ENCODE peak calls at places on chromosomes 6 and 20, in five cellular contexts. M is GM23248, K is Karpas-422, E is neuronal stem cell, H is left ventricle myocardium inferior. Z is an unnamed sample. For H3K4me1, the result is how much of the 10 kb centered on the place peaks cover.

GRCh38 chr20:34316191-34316814 is 13.1 kb upstream of the AHCY start:
- DNase-seq in M (peak), K (no peak), E (no peak), H (no peak), Z (no peak)

GRCh38 chr6:151071295-151071694 is 168.5 kb upstream of the AKAP12 start:
- DNase-seq in M (peak), K (no peak), E (no peak), H (peak), Z (no peak)

GRCh38 chr6:153790881-153791473 is 248.1 kb upstream of the OPRM1 start:
- DNase-seq in M (no peak), K (peak), E (no peak), H (no peak), Z (no peak)

GRCh38 chr6:138970159-138970558 is 17.9 kb downstream of the REPS1 start:
- DNase-seq in M (peak), K (no peak), E (no peak), H (no peak), Z (no peak)

GRCh38 chr20:13285408-13285807 is 64.3 kb downstream of the ISM1 start:
- DNase-seq in M (no peak), K (no peak), E (no peak), H (no peak), Z (no peak)

GRCh38 chr6:35718911-35719381 is 17.9 kb upstream of the ARMC12 start:
- DNase-seq in M (no peak), K (no peak), E (no peak), H (no peak), Z (no peak)

GRCh38 chr6:35919085-35919826 is 1.6 kb downstream of the SRPK1 start:
- DNase-seq in M (peak), K (peak), E (no peak), H (no peak), Z (peak)

GRCh38 chr6:1796706-1797529 is 187.2 kb downstream of the FOXC1 start:
- DNase-seq in M (peak), K (no peak), E (no peak), H (no peak), Z (no peak)

GRCh38 chr6:84762941-84763396 is 1.4 kb downstream of the TBX18 start:
- DNase-seq in M (peak), K (no peak), E (no peak), H (no peak), Z (no peak)

GRCh38 chr20:59805786-59806577 is 127.5 kb downstream of the SYCP2 start:
- DNase-seq in M (no peak), K (no peak), E (no peak), H (no peak), Z (no peak)

GRCh38 chr6:111407686-111408085 is 75.3 kb downstream of the REV3L start:
- DNase-seq in M (no peak), K (no peak), E (no peak), H (no peak), Z (no peak)

GRCh38 chr6:21523652-21524051 is 69.9 kb upstream of the SOX4 start:
- DNase-seq in M (no peak), K (no peak), E (no peak), H (no peak), Z (no peak)

GRCh38 chr6:90083891-90084290 is 189.6 kb downstream of the GJA10 start:
- DNase-seq in M (no peak), K (peak), E (no peak), H (no peak), Z (no peak)

GRCh38 chr20:5513975-5514516 is 197.3 kb upstream of the PROKR2 start:
- DNase-seq in M (peak), K (no peak), E (no peak), H (no peak), Z (no peak)

DNA sequence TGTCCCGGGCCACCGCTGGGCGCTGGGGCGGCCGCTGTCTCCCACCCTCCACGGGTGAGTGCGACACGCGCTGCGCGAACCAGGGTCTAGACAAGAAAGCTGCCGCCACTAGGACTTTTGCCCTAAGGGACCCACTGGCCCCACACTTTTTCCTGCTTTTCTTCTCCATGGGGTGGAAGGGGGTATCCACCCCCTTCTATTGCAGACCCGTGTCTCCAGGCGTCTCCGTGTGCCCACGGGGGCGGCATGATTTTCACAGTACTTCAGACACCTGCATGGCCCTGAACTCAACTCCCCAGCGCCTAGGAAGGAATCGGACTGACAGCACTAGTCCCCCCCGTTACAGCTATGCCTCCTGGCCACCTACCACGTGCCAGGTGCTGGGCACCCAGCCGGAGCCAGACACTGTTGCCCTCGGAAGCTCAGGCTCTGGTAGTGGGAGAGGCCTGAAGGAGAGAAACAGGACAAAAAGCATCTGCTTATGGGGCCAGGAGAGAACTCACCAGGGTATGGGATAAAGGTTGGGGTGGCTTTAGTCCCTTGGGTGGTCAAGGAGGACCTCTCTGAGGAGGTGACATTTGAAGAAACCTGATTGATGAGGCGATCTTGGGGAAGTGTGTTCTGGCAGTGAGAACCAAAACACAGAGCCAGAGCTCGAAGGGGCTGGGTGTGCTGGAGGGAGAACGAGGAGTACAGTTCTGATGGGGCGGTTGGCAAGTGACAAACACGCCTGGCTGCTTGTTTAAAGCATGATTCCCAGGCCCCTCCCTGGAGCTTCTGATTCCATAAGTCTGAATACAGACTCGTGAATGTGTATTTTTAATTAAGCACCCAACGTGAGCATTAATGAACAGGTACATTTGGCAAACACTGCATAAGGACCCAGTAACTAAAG is 622 bp upstream of the NFATC2 start:
- DNase-seq in M (no peak), K (no peak), E (no peak), H (no peak), Z (no peak)
- H3K4me3 ChIP-seq in M (no peak), K (peak), E (peak), H (peak), Z (peak)

DNA sequence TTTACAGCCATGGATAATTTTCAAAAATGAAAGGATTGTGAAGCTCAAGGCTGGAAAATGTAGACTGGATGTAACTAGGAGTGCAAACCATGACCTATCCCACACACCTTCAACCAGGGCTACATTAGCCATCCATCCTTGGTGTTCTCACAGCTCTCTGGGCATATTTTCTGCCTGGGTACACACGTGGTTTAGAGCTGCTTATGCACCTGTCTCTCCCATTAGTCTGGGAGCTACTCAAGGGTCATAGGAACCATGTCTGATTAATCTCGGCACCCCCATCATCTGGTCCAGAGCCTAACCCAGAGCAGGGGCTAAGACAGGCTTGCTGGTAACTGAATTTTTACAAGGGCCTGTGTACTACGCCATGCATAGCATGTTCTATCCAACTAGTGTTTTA is 25.2 kb upstream of the FAM83C start:
- DNase-seq in M (no peak), K (no peak), E (no peak), H (no peak), Z (no peak)
- H3K27ac ChIP-seq in M (no peak), K (no peak), E (no peak), H (no peak), Z (no peak)

GRCh38 chr6:129647044-129647443 is 62.9 kb downstream of the ARHGAP18 start:
- DNase-seq in M (no peak), K (no peak), E (no peak), H (no peak), Z (no peak)

GRCh38 chr6:129644567-129645015 is 65.4 kb downstream of the ARHGAP18 start:
- DNase-seq in M (peak), K (no peak), E (no peak), H (no peak), Z (no peak)

GRCh38 chr6:129645371-129646139 is 64.4 kb downstream of the ARHGAP18 start:
- DNase-seq in M (no peak), K (no peak), E (no peak), H (no peak), Z (no peak)

GRCh38 chr6:129646617-129647016 is 63.4 kb downstream of the ARHGAP18 start:
- DNase-seq in M (no peak), K (no peak), E (no peak), H (no peak), Z (no peak)

GRCh38 chr6:129646140-129646569 is 63.8 kb downstream of the ARHGAP18 start:
- DNase-seq in M (no peak), K (no peak), E (no peak), H (no peak), Z (no peak)
- H3K4me1 ChIP-seq in M (under half), K (under half), E (under half), H (half or more), Z (under half)

GRCh38 chr20:19387251-19387650 is 174.8 kb downstream of the SLC24A3 start:
- DNase-seq in M (no peak), K (no peak), E (no peak), H (no peak), Z (no peak)
- H3K4me3 ChIP-seq in M (no peak), K (no peak), E (no peak), H (no peak), Z (no peak)

DNA sequence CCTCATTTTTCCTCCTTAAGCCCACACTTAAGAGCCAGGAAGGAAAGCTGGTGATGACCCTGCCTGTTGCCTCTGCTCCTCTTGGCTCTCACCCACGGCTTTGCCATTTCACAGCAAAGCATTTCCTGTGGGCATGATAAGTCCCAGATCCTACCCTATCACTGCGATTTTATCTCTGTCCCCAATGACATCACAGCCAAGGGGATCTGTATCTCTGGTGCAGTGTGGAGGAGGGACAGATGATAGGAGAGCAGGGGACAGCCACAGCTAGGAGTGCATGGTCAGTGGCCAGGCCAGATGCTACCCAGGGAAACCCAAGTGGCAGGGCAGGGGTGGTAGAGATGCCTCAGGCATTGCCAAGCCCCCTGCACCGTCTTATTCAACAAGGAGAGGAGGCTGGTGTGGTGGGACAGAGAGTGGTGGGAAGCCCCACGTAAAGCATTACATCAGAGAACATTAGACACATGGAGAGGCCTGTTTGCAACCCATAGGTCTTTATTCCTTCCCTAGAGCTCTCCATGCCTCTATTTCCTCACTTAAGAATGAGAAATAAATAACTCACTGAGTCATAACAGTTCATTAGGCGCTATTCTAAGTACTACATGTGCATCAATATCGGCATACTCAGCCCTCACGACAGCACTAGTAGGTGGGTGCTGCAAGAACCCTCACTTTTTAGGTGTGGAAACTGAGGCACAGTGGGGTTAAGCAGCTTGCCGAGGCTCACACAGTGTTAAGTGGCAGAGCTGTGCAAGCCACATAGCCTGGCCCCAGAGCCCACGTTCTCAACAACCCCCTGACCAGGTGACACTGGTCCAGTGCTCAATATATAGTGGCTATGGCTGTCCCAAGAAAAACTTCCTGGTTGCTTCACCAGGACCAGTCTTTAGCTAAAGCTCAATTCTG is 4.6 kb downstream of the TFEB start:
- DNase-seq in M (peak), K (peak), E (no peak), H (no peak), Z (no peak)
- H3K27ac ChIP-seq in M (no peak), K (peak), E (no peak), H (peak), Z (no peak)